ENCODE peak calls at places on chromosomes 3 and 15, in nine cellular contexts. One of them, this sample, is unnamed.
A peak's percentile ranks its signal among the peaks of the same experiment; 100 is the strongest.

GRCh38 chr15:51878446-51879386 is 49.3 kb downstream of the TMOD3 start:
- DNase-seq in body of pancreas: no peak
- DNase-seq in AG04450: no peak
- DNase-seq in tibial artery: no peak
- DNase-seq in PC-9: peak; percentile 25
- DNase-seq in Peyer's patch: no peak
- DNase-seq in testis: no peak
- DNase-seq in uterus: no peak
- DNase-seq in ascending aorta: no peak
- DNase-seq in this sample: no peak

GRCh38 chr3:194994551-194994981 is 276.4 kb downstream of the XXYLT1 start:
- DNase-seq in tibial artery: no peak
- DNase-seq in body of pancreas: no peak
- DNase-seq in testis: no peak
- DNase-seq in Peyer's patch: peak; percentile 4
- DNase-seq in PC-9: no peak
- DNase-seq in ascending aorta: no peak
- DNase-seq in uterus: no peak
- DNase-seq in AG04450: no peak
- DNase-seq in this sample: no peak

GRCh38 chr3:150721285-150722130 is 17.8 kb upstream of the ERICH6 start:
- DNase-seq in uterus: no peak
- DNase-seq in body of pancreas: no peak
- DNase-seq in PC-9: no peak
- DNase-seq in tibial artery: no peak
- DNase-seq in AG04450: peak; percentile 36
- DNase-seq in Peyer's patch: no peak
- DNase-seq in testis: no peak
- DNase-seq in ascending aorta: no peak
- DNase-seq in this sample: no peak

GRCh38 chr15:68379759-68380290 is 52.1 kb downstream of the ITGA11 start:
- DNase-seq in ascending aorta: no peak
- DNase-seq in Peyer's patch: no peak
- DNase-seq in testis: no peak
- DNase-seq in tibial artery: no peak
- DNase-seq in AG04450: peak; percentile 61
- DNase-seq in body of pancreas: no peak
- DNase-seq in PC-9: no peak
- DNase-seq in uterus: no peak
- DNase-seq in this sample: no peak

GRCh38 chr15:74174216-74174965 is 881 bp downstream of the ISLR start:
- DNase-seq in body of pancreas: no peak
- DNase-seq in testis: peak; percentile 81
- DNase-seq in uterus: peak; percentile 75
- DNase-seq in ascending aorta: no peak
- DNase-seq in Peyer's patch: peak; percentile 44
- DNase-seq in AG04450: no peak
- DNase-seq in tibial artery: peak; percentile 57
- DNase-seq in PC-9: no peak
- DNase-seq in this sample: no peak

GRCh38 chr15:40242671-40243070 is 3.8 kb downstream of the PAK6 start:
- DNase-seq in PC-9: no peak
- DNase-seq in testis: no peak
- DNase-seq in uterus: no peak
- DNase-seq in Peyer's patch: peak; percentile 24
- DNase-seq in tibial artery: no peak
- DNase-seq in body of pancreas: no peak
- DNase-seq in ascending aorta: no peak
- DNase-seq in AG04450: no peak
- DNase-seq in this sample: peak; percentile 52

GRCh38 chr3:134189848-134190247 is 60.8 kb downstream of the RYK start:
- DNase-seq in Peyer's patch: no peak
- DNase-seq in AG04450: no peak
- DNase-seq in tibial artery: no peak
- DNase-seq in testis: no peak
- DNase-seq in body of pancreas: no peak
- DNase-seq in PC-9: no peak
- DNase-seq in ascending aorta: no peak
- DNase-seq in uterus: no peak
- DNase-seq in this sample: no peak

GRCh38 chr3:36631549-36631948 is 132.8 kb downstream of the DCLK3 start:
- DNase-seq in Peyer's patch: no peak
- DNase-seq in PC-9: no peak
- DNase-seq in tibial artery: no peak
- DNase-seq in body of pancreas: no peak
- DNase-seq in testis: no peak
- DNase-seq in uterus: no peak
- DNase-seq in AG04450: no peak
- DNase-seq in ascending aorta: no peak
- DNase-seq in this sample: no peak

GRCh38 chr3:7709383-7710082 is 792.1 kb upstream of the LMCD1 start:
- DNase-seq in PC-9: no peak
- DNase-seq in uterus: no peak
- DNase-seq in body of pancreas: no peak
- DNase-seq in AG04450: no peak
- DNase-seq in ascending aorta: no peak
- DNase-seq in testis: no peak
- DNase-seq in Peyer's patch: no peak
- DNase-seq in tibial artery: no peak
- DNase-seq in this sample: no peak

GRCh38 chr15:71066983-71067382 is 48.3 kb upstream of the THSD4 start:
- DNase-seq in body of pancreas: no peak
- DNase-seq in testis: no peak
- DNase-seq in PC-9: no peak
- DNase-seq in uterus: peak; percentile 53
- DNase-seq in tibial artery: peak; percentile 62
- DNase-seq in AG04450: peak; percentile 88
- DNase-seq in Peyer's patch: no peak
- DNase-seq in ascending aorta: no peak
- DNase-seq in this sample: no peak

GRCh38 chr3:13142552-13143380 is 69.5 kb upstream of the IQSEC1 start:
- DNase-seq in tibial artery: peak; percentile 7
- DNase-seq in Peyer's patch: peak; percentile 30
- DNase-seq in body of pancreas: no peak
- DNase-seq in AG04450: no peak
- DNase-seq in PC-9: no peak
- DNase-seq in uterus: no peak
- DNase-seq in testis: no peak
- DNase-seq in ascending aorta: no peak
- DNase-seq in this sample: peak; percentile 23

GRCh38 chr3:22231061-22231460 is 480.1 kb upstream of the ZNF385D start:
- DNase-seq in AG04450: no peak
- DNase-seq in tibial artery: no peak
- DNase-seq in uterus: no peak
- DNase-seq in body of pancreas: no peak
- DNase-seq in Peyer's patch: no peak
- DNase-seq in testis: no peak
- DNase-seq in PC-9: no peak
- DNase-seq in ascending aorta: no peak
- DNase-seq in this sample: no peak

GRCh38 chr3:101381809-101382208 is 61.4 kb upstream of the IMPG2 start:
- DNase-seq in tibial artery: no peak
- DNase-seq in testis: no peak
- DNase-seq in Peyer's patch: no peak
- DNase-seq in PC-9: no peak
- DNase-seq in uterus: no peak
- DNase-seq in body of pancreas: no peak
- DNase-seq in ascending aorta: no peak
- DNase-seq in AG04450: no peak
- DNase-seq in this sample: no peak

GRCh38 chr3:104214277-104214676 is 1152.4 kb upstream of the ALCAM start:
- DNase-seq in tibial artery: no peak
- DNase-seq in AG04450: no peak
- DNase-seq in ascending aorta: no peak
- DNase-seq in uterus: no peak
- DNase-seq in body of pancreas: no peak
- DNase-seq in PC-9: no peak
- DNase-seq in Peyer's patch: no peak
- DNase-seq in testis: no peak
- DNase-seq in this sample: no peak
- TF ChIP-seq CTCF in tibial artery: no peak
- TF ChIP-seq CTCF in AG04450: no peak
- TF ChIP-seq CTCF in ascending aorta: no peak
- TF ChIP-seq CTCF in uterus: no peak
- TF ChIP-seq CTCF in body of pancreas: no peak
- TF ChIP-seq CTCF in PC-9: no peak
- TF ChIP-seq CTCF in Peyer's patch: no peak
- TF ChIP-seq CTCF in testis: no peak
- TF ChIP-seq CTCF in this sample: no peak

DNA sequence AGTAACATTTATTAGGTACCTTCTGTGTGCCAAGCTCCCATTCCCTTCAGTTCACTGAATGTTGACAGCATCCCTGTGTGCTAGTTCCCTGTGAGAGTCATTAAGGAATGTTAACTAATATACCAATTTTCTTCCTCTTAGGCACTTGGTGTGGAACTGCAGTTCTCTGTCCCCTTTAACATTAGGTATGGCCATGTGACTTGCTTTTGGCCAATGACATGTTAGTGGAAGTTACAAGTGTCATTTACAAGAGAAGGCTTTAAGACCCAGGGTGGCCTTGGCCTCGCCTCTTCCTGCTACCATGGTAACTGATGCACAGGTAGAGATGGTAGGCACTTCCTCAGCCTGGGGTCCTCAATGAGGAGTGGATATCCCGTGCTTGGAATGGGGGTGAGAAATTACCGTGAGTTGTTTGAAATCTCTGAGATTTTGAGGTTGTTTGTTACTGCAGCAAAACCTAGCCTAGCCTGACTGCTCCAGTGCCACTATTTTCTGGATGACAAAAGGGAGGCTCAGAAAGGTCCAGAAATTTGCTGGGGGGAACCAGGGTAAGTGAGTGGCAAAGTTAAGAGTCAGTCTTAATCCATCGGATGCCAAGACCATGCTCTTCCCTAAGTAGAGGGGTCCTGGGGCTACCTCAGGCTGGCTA is 21.2 kb upstream of the LINGO1 start:
- DNase-seq in AG04450: no peak
- DNase-seq in tibial artery: no peak
- DNase-seq in ascending aorta: no peak
- DNase-seq in body of pancreas: no peak
- DNase-seq in PC-9: no peak
- DNase-seq in Peyer's patch: no peak
- DNase-seq in testis: no peak
- DNase-seq in uterus: no peak
- DNase-seq in this sample: no peak
- H3K27me3 ChIP-seq in AG04450: peaks cover 49% of the 10 kb centered on the region
- H3K27me3 ChIP-seq in tibial artery: no peaks in the 10 kb centered on the region
- H3K27me3 ChIP-seq in ascending aorta: no peaks in the 10 kb centered on the region
- H3K27me3 ChIP-seq in body of pancreas: no peaks in the 10 kb centered on the region
- H3K27me3 ChIP-seq in PC-9: peaks cover 96% of the 10 kb centered on the region
- H3K27me3 ChIP-seq in Peyer's patch: no peaks in the 10 kb centered on the region
- H3K27me3 ChIP-seq in testis: no peaks in the 10 kb centered on the region
- H3K27me3 ChIP-seq in uterus: no peaks in the 10 kb centered on the region
- H3K27me3 ChIP-seq in this sample: peaks cover 16% of the 10 kb centered on the region

GRCh38 chr3:157294953-157295352 is 135.0 kb upstream of the CCNL1 start:
- DNase-seq in uterus: no peak
- DNase-seq in PC-9: no peak
- DNase-seq in AG04450: no peak
- DNase-seq in Peyer's patch: no peak
- DNase-seq in tibial artery: no peak
- DNase-seq in ascending aorta: no peak
- DNase-seq in body of pancreas: no peak
- DNase-seq in testis: no peak
- DNase-seq in this sample: no peak

GRCh38 chr3:157305392-157305791 is 131.3 kb upstream of the PTX3 start:
- DNase-seq in PC-9: no peak
- DNase-seq in testis: no peak
- DNase-seq in AG04450: no peak
- DNase-seq in ascending aorta: no peak
- DNase-seq in tibial artery: no peak
- DNase-seq in body of pancreas: no peak
- DNase-seq in Peyer's patch: no peak
- DNase-seq in uterus: no peak
- DNase-seq in this sample: no peak

GRCh38 chr3:157301027-157301663 is 135.5 kb upstream of the PTX3 start:
- DNase-seq in body of pancreas: no peak
- DNase-seq in PC-9: no peak
- DNase-seq in ascending aorta: no peak
- DNase-seq in tibial artery: no peak
- DNase-seq in uterus: no peak
- DNase-seq in AG04450: no peak
- DNase-seq in Peyer's patch: no peak
- DNase-seq in testis: no peak
- DNase-seq in this sample: no peak

GRCh38 chr3:157301755-157302154 is 134.9 kb upstream of the PTX3 start:
- DNase-seq in body of pancreas: no peak
- DNase-seq in uterus: no peak
- DNase-seq in ascending aorta: no peak
- DNase-seq in tibial artery: no peak
- DNase-seq in Peyer's patch: no peak
- DNase-seq in AG04450: no peak
- DNase-seq in PC-9: no peak
- DNase-seq in testis: no peak
- DNase-seq in this sample: no peak

GRCh38 chr3:157300091-157300490 is 136.6 kb upstream of the PTX3 start:
- DNase-seq in body of pancreas: no peak
- DNase-seq in testis: no peak
- DNase-seq in PC-9: no peak
- DNase-seq in ascending aorta: no peak
- DNase-seq in AG04450: no peak
- DNase-seq in uterus: no peak
- DNase-seq in Peyer's patch: no peak
- DNase-seq in tibial artery: no peak
- DNase-seq in this sample: no peak
- H3K27ac ChIP-seq in body of pancreas: no peak overlapping the region
- H3K27ac ChIP-seq in testis: no peak overlapping the region
- H3K27ac ChIP-seq in PC-9: no peak overlapping the region
- H3K27ac ChIP-seq in ascending aorta: no peak overlapping the region
- H3K27ac ChIP-seq in AG04450: no peak overlapping the region
- H3K27ac ChIP-seq in uterus: no peak overlapping the region
- H3K27ac ChIP-seq in Peyer's patch: no peak overlapping the region
- H3K27ac ChIP-seq in tibial artery: no peak overlapping the region
- H3K27ac ChIP-seq in this sample: no peak overlapping the region

DNA sequence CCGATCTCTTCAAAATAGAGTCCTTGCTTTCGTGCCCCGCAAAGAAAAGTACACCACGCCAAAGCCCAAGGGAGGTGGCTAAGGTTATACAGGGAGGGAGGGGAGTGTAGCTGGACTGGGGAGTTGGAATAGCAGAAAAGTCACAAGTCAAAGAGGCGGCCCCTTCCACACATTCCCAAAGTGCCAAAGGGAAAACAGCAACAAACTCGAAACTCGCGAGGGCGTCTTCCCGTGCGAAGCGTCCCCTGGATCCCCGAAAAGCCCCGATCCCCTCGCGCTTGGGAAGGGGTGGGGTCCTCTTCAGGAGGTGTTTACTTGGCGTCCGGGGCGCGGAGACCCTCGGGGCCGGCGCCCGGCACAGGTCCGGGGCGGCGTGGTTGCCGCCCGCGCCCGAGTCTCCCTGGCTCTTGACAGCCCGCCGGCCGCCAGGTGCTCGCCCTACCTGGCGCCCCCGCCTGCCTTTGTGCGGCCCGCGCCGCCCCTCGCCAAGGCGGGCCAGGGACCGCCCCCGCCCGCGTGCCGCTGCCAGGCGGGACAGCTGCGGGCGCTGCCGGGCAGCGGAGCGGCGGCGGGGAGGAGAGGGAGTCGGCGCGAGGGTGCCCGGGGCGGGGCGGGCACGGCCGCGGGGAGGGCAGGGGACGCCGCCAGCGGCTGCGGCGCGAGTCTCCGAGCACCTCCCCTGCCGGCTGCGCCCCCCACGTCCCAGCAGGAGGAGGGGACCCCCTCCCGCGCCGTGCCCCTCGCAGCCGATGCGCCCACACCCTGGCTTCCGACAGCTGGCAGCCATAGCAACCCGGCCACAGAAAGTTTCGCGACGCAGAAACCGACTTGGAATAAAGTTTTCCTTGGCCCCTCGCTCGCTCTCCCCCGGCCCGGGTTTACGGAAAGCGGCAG is 966 bp downstream of the MYO1E start:
- DNase-seq in body of pancreas: peak; percentile 68
- DNase-seq in Peyer's patch: peak; percentile 59
- DNase-seq in uterus: peak; percentile 19
- DNase-seq in tibial artery: peak; percentile 33
- DNase-seq in AG04450: no peak
- DNase-seq in testis: peak; percentile 28
- DNase-seq in PC-9: peak; percentile 65
- DNase-seq in ascending aorta: no peak
- DNase-seq in this sample: peak; percentile 76
- TF ChIP-seq CTCF in body of pancreas: peak; percentile 20
- TF ChIP-seq CTCF in Peyer's patch: no peak
- TF ChIP-seq CTCF in uterus: no peak
- TF ChIP-seq CTCF in tibial artery: no peak
- TF ChIP-seq CTCF in AG04450: no peak
- TF ChIP-seq CTCF in testis: no peak
- TF ChIP-seq CTCF in PC-9: no peak
- TF ChIP-seq CTCF in ascending aorta: no peak
- TF ChIP-seq CTCF in this sample: no peak